ENCODE peak calls at places on chromosomes 5 and 9, in five cellular contexts. Y is sigmoid colon, L is endothelial cell, X is heart right ventricle, R is heart left ventricle. B is an unnamed sample.

GRCh38 chr9:21616082-21616778 is 134.1 kb upstream of the IFNE start:
- DNase-seq in Y (no peak), L (no peak), X (no peak), R (no peak), B (no peak)

GRCh38 chr5:56123531-56124243 is 109.4 kb downstream of the ANKRD55 start:
- DNase-seq in Y (peak), L (peak), X (peak), R (peak), B (no peak)

GRCh38 chr9:107805198-107805597 is 315.6 kb upstream of the KLF4 start:
- DNase-seq in Y (no peak), L (no peak), X (no peak), R (no peak), B (no peak)

GRCh38 chr5:154334406-154335041 is 111.3 kb upstream of the SAP30L start:
- DNase-seq in Y (no peak), L (no peak), X (no peak), R (no peak), B (no peak)

GRCh38 chr9:562330-562729 is 279.2 kb upstream of the DMRT1 start:
- DNase-seq in Y (no peak), L (no peak), X (no peak), R (no peak), B (no peak)

GRCh38 chr5:171494452-171495121 is 75.1 kb downstream of the FGF18 start:
- DNase-seq in Y (peak), L (no peak), X (peak), R (peak), B (no peak)

GRCh38 chr5:1210832-1211251 is 9.4 kb downstream of the SLC6A19 start:
- DNase-seq in Y (no peak), L (no peak), X (no peak), R (no peak), B (no peak)

GRCh38 chr5:86768699-86769202 is 151.0 kb downstream of the COX7C start:
- DNase-seq in Y (no peak), L (no peak), X (no peak), R (no peak), B (no peak)

GRCh38 chr9:32580631-32581300 is 7.8 kb upstream of the NDUFB6 start:
- DNase-seq in Y (no peak), L (peak), X (no peak), R (no peak), B (no peak)

DNA sequence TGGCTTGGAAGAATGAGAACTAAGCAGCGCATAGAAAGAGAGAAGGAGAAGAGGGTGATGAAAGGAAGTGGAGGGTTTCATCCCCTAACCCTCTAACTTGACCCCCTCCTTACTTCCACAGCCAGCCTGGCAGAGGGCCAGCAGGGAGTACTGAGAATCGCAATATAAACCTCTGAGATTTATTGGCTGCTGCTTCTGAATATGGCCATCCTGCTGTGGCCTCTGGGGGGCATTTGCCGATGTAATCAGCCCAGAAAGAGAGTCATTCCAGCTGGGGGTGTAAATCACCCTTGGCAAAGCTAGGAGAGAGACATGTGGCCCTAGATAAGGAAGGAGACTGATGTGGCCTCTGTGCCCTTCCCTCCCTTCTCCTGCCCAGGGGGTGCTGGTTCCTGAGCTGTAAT is 960 bp upstream of the GFRA3 start:
- DNase-seq in Y (no peak), L (no peak), X (no peak), R (no peak), B (no peak)
- TF ChIP-seq CTCF in Y (no peak), L (no peak), X (no peak), R (no peak), B (no peak)

DNA sequence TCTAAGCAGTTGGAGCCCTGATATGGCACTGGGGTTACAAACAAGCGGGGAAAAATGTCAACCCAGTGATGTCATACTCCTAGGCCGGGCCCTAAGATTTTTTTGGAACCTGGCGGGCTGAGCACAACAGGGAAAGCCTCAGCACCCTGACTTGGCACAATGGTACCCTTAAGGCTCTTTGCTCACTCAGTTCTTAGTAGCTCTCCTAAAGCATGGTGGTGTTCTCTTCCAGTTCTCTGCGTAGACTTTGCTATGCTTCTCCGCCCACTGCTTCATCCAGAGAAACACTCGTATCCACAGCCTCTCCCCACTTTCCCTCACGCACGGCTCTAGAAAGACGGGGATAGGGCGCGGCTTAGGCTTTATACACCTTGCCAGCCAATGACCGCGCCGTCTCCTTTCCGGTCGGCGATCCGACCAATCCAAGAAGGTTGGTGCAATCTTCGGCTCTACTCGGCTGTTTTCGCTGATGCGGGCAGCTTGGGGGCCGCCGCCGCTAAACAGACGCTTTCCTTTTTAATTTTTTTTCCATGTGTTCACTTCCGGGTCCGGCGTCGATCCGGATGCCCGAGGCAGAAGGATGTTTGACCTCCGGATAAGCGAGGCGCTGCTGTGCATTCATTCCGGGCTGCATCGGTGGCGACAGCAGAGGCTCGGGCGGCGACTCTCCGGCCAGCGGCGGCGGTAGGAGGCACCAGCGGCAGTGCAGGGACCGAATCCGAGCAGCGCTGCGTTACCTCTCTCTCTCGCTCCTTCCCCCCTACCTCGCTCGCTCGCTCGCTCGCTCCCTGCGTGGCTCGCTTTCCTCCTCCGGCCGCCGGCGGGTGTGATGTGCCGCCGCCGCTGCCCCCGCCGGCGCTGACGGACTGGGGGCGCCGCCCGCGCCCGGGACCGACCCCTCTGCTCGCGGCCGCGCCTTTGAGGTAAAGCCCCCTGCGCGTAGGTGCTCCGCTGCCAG is at the start of gene CSNK1G3:
- DNase-seq in Y (peak), L (peak), X (peak), R (peak), B (peak)
- TF ChIP-seq CTCF in Y (no peak), L (no peak), X (no peak), R (no peak), B (no peak)

GRCh38 chr9:16575142-16575877 is 295.2 kb downstream of the BNC2 start:
- DNase-seq in Y (no peak), L (no peak), X (no peak), R (no peak), B (no peak)
- TF ChIP-seq CTCF in Y (no peak), L (no peak), X (no peak), R (no peak), B (no peak)

GRCh38 chr5:176785184-176786145 is 24.9 kb upstream of the UNC5A start:
- DNase-seq in Y (peak), L (no peak), X (no peak), R (no peak), B (no peak)
- TF ChIP-seq CTCF in Y (no peak), L (no peak), X (no peak), R (no peak), B (no peak)

DNA sequence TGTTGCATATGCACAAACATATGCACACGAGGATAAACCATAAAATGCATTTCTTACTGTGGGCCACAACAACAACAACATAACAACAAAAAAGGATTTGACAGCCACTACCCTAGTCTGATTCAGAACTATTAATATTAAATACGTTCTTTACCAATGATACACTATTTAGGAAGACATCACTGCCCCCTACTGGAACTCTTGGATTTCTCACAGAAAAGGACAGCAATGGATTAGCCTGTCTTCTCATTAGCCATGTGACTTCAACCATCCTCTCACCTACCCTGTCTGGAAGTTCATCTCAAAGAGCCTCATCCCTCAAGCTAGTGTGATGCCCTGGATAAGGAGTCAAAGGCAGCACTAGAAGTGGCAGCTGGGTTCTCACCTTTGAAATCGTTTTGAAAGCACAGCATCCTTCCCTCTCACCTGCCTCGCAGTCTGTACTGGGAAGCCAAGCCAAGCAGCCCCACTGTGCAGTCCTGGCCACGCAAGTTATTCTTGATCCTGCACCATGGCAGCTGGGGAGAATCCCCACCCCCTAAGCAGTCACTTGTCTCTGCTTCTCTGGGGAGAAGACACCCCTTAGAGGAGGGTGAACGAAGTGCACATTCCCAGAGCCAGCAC is 64.6 kb downstream of the SH3TC2 start:
- DNase-seq in Y (no peak), L (peak), X (peak), R (no peak), B (peak)
- TF ChIP-seq CTCF in Y (peak), L (peak), X (peak), R (peak), B (peak)

GRCh38 chr5:157137691-157138090 is 5.0 kb downstream of the MED7 start:
- DNase-seq in Y (peak), L (no peak), X (no peak), R (no peak), B (no peak)

GRCh38 chr5:157143127-157143959 is 678 bp upstream of the MED7 start:
- DNase-seq in Y (peak), L (peak), X (peak), R (peak), B (peak)

GRCh38 chr5:157142317-157143126 is at the start of gene MED7:
- DNase-seq in Y (peak), L (peak), X (peak), R (peak), B (peak)
- TF ChIP-seq CTCF in Y (no peak), L (no peak), X (no peak), R (no peak), B (no peak)

DNA sequence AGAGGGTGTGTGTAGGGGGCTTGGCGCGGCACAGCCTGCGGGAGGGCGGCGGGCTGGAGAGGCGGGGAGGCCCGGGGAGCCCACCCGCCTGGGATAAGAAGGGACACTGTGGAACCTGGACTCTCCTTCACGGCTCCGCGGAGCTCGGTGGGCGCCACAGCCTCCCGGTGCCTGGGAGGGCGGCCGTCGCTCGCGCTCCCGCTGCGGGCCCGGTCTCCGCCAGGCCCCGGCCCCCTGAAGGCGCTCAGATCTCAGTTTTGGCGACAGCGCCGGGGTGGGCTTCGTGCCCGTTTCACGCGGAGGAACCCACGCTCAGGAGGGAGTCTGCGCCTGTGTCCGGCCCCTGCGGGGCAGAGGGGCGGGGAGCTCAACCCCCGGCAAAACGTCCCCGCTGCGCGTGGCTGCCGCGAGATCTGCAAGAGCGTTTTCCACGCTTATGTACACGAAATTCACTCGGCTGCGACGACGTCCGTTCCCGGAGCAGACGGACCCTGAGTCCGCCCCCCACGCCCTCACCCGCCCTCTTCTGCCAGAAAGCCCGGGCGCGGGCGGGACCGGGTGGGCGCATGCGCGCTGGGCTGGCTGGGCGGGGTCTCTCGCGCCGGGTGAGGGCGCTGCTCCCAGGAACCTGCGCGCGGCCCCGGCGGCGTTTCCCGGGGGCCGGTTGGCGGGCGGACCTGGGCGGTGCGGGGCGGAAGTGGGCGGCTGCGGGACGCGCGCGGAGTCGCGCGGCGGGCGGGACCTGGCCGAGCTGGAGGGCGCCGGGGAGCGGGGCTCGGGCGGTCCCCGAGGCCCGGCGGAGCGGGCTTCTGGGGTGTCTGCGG is at the start of gene NELFB:
- DNase-seq in Y (peak), L (peak), X (peak), R (peak), B (peak)
- TF ChIP-seq CTCF in Y (no peak), L (no peak), X (no peak), R (no peak), B (no peak)

DNA sequence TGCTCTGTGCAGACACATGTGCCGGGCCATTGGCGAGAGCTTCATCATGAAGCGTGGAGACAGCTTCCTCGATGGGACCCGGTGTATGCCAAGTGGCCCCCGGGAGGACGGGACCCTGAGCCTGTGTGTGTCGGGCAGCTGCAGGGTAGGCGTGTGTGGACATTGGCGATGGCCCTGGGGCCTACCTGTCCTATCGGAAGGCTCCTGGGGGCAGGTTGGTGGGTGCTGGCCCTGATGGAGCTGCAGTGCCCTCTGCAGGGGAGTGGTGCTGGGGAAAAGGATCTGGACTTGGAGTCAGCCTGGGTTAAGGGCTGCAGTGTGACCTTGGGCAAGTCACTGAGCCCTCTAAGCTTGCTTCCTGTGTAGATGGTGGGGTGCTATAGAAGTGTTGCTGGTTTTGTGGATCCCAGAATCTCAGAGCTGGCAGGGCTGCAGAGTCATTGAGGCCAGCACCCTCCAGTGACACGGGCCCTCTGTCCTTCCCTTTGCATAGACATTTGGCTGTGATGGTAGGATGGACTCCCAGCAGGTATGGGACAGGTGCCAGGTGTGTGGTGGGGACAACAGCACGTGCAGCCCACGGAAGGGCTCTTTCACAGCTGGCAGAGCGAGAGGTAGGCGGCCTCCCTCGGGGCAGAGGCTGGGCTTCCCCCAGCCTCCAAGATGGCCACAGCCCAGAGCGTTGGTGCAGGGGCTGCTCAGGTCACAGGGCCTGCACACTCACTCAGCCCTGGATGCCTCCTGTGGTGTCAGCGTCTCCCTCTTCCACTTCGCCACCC is 15.8 kb downstream of the ADAMTS13 start:
- DNase-seq in Y (no peak), L (no peak), X (no peak), R (no peak), B (peak)
- TF ChIP-seq CTCF in Y (no peak), L (no peak), X (no peak), R (no peak), B (peak)

GRCh38 chr9:79796411-79796810 is 224.6 kb downstream of the TLE4 start:
- DNase-seq in Y (no peak), L (no peak), X (no peak), R (no peak), B (no peak)
- TF ChIP-seq CTCF in Y (no peak), L (no peak), X (no peak), R (no peak), B (no peak)

GRCh38 chr5:143267186-143267585 is 136.3 kb downstream of the NR3C1 start:
- DNase-seq in Y (no peak), L (no peak), X (no peak), R (no peak), B (no peak)

GRCh38 chr5:143263272-143263810 is 140.1 kb downstream of the NR3C1 start:
- DNase-seq in Y (no peak), L (no peak), X (no peak), R (no peak), B (no peak)

GRCh38 chr5:143268388-143268787 is 135.1 kb downstream of the NR3C1 start:
- DNase-seq in Y (no peak), L (no peak), X (no peak), R (no peak), B (no peak)

GRCh38 chr5:143262393-143263174 is 140.9 kb downstream of the NR3C1 start:
- DNase-seq in Y (no peak), L (no peak), X (no peak), R (no peak), B (no peak)

GRCh38 chr5:143265995-143266394 is 137.5 kb downstream of the NR3C1 start:
- DNase-seq in Y (no peak), L (no peak), X (no peak), R (no peak), B (no peak)
- TF ChIP-seq CTCF in Y (no peak), L (no peak), X (no peak), R (no peak), B (no peak)

B was measured in GM13977.